ENCODE peak calls at places on chromosome 21, in five cellular contexts. S is OCI-LY7, J is HCT116, E is SK-N-SH, T is GM23338. W is an unnamed sample.

GRCh38 chr21:31566061-31566460 is 93.4 kb upstream of the SOD1 start:
- DNase-seq in J (no peak), T (no peak), E (no peak), S (peak; percentile 15), W (no peak)

GRCh38 chr21:41677671-41678015 is 89.2 kb downstream of the RIPK4 start:
- DNase-seq in E (no peak), S (no peak), J (no peak), T (no peak), W (no peak)

GRCh38 chr21:42047821-42048613 is 23.1 kb upstream of the UMODL1 start:
- DNase-seq in J (no peak), E (no peak), S (no peak), T (no peak), W (no peak)

GRCh38 chr21:18493420-18493819 is 89.8 kb upstream of the TMPRSS15 start:
- DNase-seq in J (no peak), E (no peak), S (no peak), T (no peak), W (no peak)

GRCh38 chr21:32329331-32329730 is 30.7 kb downstream of the MRAP start:
- DNase-seq in E (no peak), S (no peak), J (no peak), T (no peak), W (no peak)

GRCh38 chr21:25496825-25497482 is 110.3 kb downstream of the MRPL39 start:
- DNase-seq in S (no peak), J (no peak), T (no peak), E (no peak), W (no peak)

GRCh38 chr21:38817371-38818335 is 11.9 kb downstream of the ETS2 start:
- DNase-seq in T (no peak), E (no peak), J (no peak), S (no peak), W (no peak)

GRCh38 chr21:25888711-25889110 is 153.9 kb downstream of the GABPA start:
- DNase-seq in E (no peak), S (no peak), J (no peak), T (no peak), W (no peak)

GRCh38 chr21:27423073-27423472 is 456.2 kb upstream of the ADAMTS5 start:
- DNase-seq in S (no peak), T (no peak), E (no peak), J (no peak), W (no peak)

GRCh38 chr21:44283953-44284352 is 1.7 kb upstream of the AIRE start:
- DNase-seq in T (no peak), E (no peak), S (no peak), J (no peak), W (no peak)
- H3K4me1 ChIP-seq in T (peaks cover 5% of the 10 kb centered on the region), E (no peaks in the 10 kb centered on the region), S (no peaks in the 10 kb centered on the region), J (no peaks in the 10 kb centered on the region), W (peaks cover 21% of the 10 kb centered on the region)

GRCh38 chr21:28445081-28445830 is 547.4 kb downstream of the LTN1 start:
- DNase-seq in J (no peak), E (no peak), S (no peak), T (no peak), W (no peak)
- TF ChIP-seq EZH2phosphoT487 in J (no peak), E (no peak), S (no peak), T (no peak), W (no peak)

DNA sequence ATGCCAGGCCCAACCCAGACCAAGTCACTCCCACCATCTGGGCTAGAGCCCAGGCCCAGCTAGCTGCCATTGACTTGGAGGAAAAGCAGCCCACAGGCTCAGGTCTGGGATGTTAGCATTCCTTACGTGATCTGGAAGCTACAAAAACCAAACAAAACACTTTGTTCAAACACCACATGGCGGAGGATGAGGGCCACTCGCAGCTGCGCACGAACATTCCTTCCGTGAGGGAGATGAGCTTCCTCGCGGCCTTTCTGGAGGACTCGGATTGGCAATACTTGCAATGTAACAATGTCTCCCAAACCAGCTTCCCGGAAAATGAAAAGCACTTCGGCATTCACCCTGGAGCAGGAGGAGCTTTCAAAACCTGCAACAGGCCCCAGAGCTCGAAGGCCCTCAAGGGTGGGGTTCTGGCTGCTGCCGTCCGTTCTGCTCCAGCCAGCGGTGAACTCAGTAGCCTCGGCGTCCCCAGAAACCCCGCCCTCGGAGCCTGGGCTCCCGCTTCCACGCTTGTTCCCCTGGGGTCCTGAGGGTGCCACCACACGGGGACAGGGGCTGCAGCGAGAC is 40.5 kb downstream of the COL6A1 start:
- DNase-seq in S (no peak), T (no peak), E (no peak), J (no peak), W (no peak)
- H3K4me3 ChIP-seq in S (no peak overlapping the region), T (no peak overlapping the region), E (no peak overlapping the region), J (no peak overlapping the region), W (no peak overlapping the region)

DNA sequence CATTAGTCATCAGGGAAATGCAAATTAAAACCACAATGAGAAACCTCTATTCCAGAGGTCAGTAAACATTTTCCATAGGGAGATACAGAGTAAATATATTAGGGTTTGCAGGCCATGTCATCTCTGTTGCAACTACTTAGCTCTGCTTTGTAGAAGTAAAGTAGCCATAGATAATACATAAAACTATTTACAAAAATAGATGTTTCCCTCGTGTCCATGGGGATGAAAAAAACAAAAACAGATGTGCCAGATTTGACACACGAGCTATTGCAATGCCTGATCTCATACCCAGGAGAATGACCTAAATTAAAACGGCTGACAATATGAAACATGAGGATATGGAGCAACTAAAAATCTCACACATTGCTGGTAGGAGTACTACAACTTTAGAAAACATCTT is 17.3 kb downstream of the LTN1 start:
- DNase-seq in J (no peak), E (no peak), T (no peak), S (no peak), W (no peak)
- H3K4me1 ChIP-seq in J (no peaks in the 10 kb centered on the region), E (peaks cover 7% of the 10 kb centered on the region), T (no peaks in the 10 kb centered on the region), S (no peaks in the 10 kb centered on the region), W (peaks cover 16% of the 10 kb centered on the region)

W was measured in neural progenitor cell.